ENCODE peak calls at places on chromosomes 5 and 9, in eight cellular contexts. One of them, this sample, is unnamed.

GRCh38 chr5:1009359-1010180 is 968 bp downstream of the NKD2 start:
- DNase-seq in non-pigmented ciliary epithelial cell: no peak
- DNase-seq in stimulated activated CD4-positive, alpha-beta T cell treated with anti-CD3 and anti-CD28 coated beads, Interleukin-2, amount 100 ng/mL, for 4 hours: no peak
- DNase-seq in IMR-90: no peak
- DNase-seq in NCI-H1930: no peak
- DNase-seq in mucosa of gallbladder: no peak
- DNase-seq in NCI-H1092 treated with DMSO at 0.1 percent for 48 hours: no peak
- DNase-seq in heart right ventricle: no peak
- DNase-seq in this sample: no peak

GRCh38 chr5:115530426-115530825 is 14.1 kb downstream of the FEM1C start:
- DNase-seq in non-pigmented ciliary epithelial cell: no peak
- DNase-seq in stimulated activated CD4-positive, alpha-beta T cell treated with anti-CD3 and anti-CD28 coated beads, Interleukin-2, amount 100 ng/mL, for 4 hours: no peak
- DNase-seq in IMR-90: no peak
- DNase-seq in NCI-H1930: no peak
- DNase-seq in mucosa of gallbladder: no peak
- DNase-seq in NCI-H1092 treated with DMSO at 0.1 percent for 48 hours: no peak
- DNase-seq in heart right ventricle: no peak
- DNase-seq in this sample: no peak

GRCh38 chr5:143717400-143717799 is 94.6 kb upstream of the HMHB1 start:
- DNase-seq in non-pigmented ciliary epithelial cell: peak
- DNase-seq in stimulated activated CD4-positive, alpha-beta T cell treated with anti-CD3 and anti-CD28 coated beads, Interleukin-2, amount 100 ng/mL, for 4 hours: no peak
- DNase-seq in IMR-90: peak
- DNase-seq in NCI-H1930: no peak
- DNase-seq in mucosa of gallbladder: no peak
- DNase-seq in NCI-H1092 treated with DMSO at 0.1 percent for 48 hours: no peak
- DNase-seq in heart right ventricle: no peak
- DNase-seq in this sample: peak

GRCh38 chr9:14275331-14275730 is 38.6 kb downstream of the NFIB start:
- DNase-seq in non-pigmented ciliary epithelial cell: no peak
- DNase-seq in stimulated activated CD4-positive, alpha-beta T cell treated with anti-CD3 and anti-CD28 coated beads, Interleukin-2, amount 100 ng/mL, for 4 hours: no peak
- DNase-seq in IMR-90: no peak
- DNase-seq in NCI-H1930: no peak
- DNase-seq in mucosa of gallbladder: no peak
- DNase-seq in NCI-H1092 treated with DMSO at 0.1 percent for 48 hours: no peak
- DNase-seq in heart right ventricle: no peak
- DNase-seq in this sample: no peak

GRCh38 chr5:39420482-39421145 is 4.2 kb downstream of the DAB2 start:
- DNase-seq in non-pigmented ciliary epithelial cell: no peak
- DNase-seq in stimulated activated CD4-positive, alpha-beta T cell treated with anti-CD3 and anti-CD28 coated beads, Interleukin-2, amount 100 ng/mL, for 4 hours: no peak
- DNase-seq in IMR-90: peak
- DNase-seq in NCI-H1930: no peak
- DNase-seq in mucosa of gallbladder: peak
- DNase-seq in NCI-H1092 treated with DMSO at 0.1 percent for 48 hours: no peak
- DNase-seq in heart right ventricle: peak
- DNase-seq in this sample: peak

GRCh38 chr5:67257500-67257899 is 60.9 kb upstream of the CD180 start:
- DNase-seq in non-pigmented ciliary epithelial cell: no peak
- DNase-seq in stimulated activated CD4-positive, alpha-beta T cell treated with anti-CD3 and anti-CD28 coated beads, Interleukin-2, amount 100 ng/mL, for 4 hours: no peak
- DNase-seq in IMR-90: no peak
- DNase-seq in NCI-H1930: no peak
- DNase-seq in mucosa of gallbladder: no peak
- DNase-seq in NCI-H1092 treated with DMSO at 0.1 percent for 48 hours: no peak
- DNase-seq in heart right ventricle: no peak
- DNase-seq in this sample: no peak

GRCh38 chr5:76781775-76782174 is 37.1 kb upstream of the F2RL1 start:
- DNase-seq in non-pigmented ciliary epithelial cell: no peak
- DNase-seq in stimulated activated CD4-positive, alpha-beta T cell treated with anti-CD3 and anti-CD28 coated beads, Interleukin-2, amount 100 ng/mL, for 4 hours: no peak
- DNase-seq in IMR-90: no peak
- DNase-seq in NCI-H1930: no peak
- DNase-seq in mucosa of gallbladder: no peak
- DNase-seq in NCI-H1092 treated with DMSO at 0.1 percent for 48 hours: no peak
- DNase-seq in heart right ventricle: no peak
- DNase-seq in this sample: no peak

GRCh38 chr5:2133080-2133479 is 250.4 kb upstream of the IRX4 start:
- DNase-seq in non-pigmented ciliary epithelial cell: no peak
- DNase-seq in stimulated activated CD4-positive, alpha-beta T cell treated with anti-CD3 and anti-CD28 coated beads, Interleukin-2, amount 100 ng/mL, for 4 hours: no peak
- DNase-seq in IMR-90: no peak
- DNase-seq in NCI-H1930: no peak
- DNase-seq in mucosa of gallbladder: no peak
- DNase-seq in NCI-H1092 treated with DMSO at 0.1 percent for 48 hours: no peak
- DNase-seq in heart right ventricle: no peak
- DNase-seq in this sample: no peak

GRCh38 chr5:148645527-148645926 is 8.8 kb downstream of the HTR4 start:
- DNase-seq in non-pigmented ciliary epithelial cell: no peak
- DNase-seq in stimulated activated CD4-positive, alpha-beta T cell treated with anti-CD3 and anti-CD28 coated beads, Interleukin-2, amount 100 ng/mL, for 4 hours: no peak
- DNase-seq in IMR-90: no peak
- DNase-seq in NCI-H1930: no peak
- DNase-seq in mucosa of gallbladder: no peak
- DNase-seq in NCI-H1092 treated with DMSO at 0.1 percent for 48 hours: no peak
- DNase-seq in heart right ventricle: no peak
- DNase-seq in this sample: no peak

GRCh38 chr9:86097510-86098224 is 1.7 kb downstream of the GOLM1 start:
- DNase-seq in non-pigmented ciliary epithelial cell: no peak
- DNase-seq in stimulated activated CD4-positive, alpha-beta T cell treated with anti-CD3 and anti-CD28 coated beads, Interleukin-2, amount 100 ng/mL, for 4 hours: no peak
- DNase-seq in IMR-90: no peak
- DNase-seq in NCI-H1930: no peak
- DNase-seq in mucosa of gallbladder: no peak
- DNase-seq in NCI-H1092 treated with DMSO at 0.1 percent for 48 hours: no peak
- DNase-seq in heart right ventricle: no peak
- DNase-seq in this sample: no peak

GRCh38 chr9:97474373-97474925 is 27.0 kb upstream of the TMOD1 start:
- DNase-seq in non-pigmented ciliary epithelial cell: no peak
- DNase-seq in stimulated activated CD4-positive, alpha-beta T cell treated with anti-CD3 and anti-CD28 coated beads, Interleukin-2, amount 100 ng/mL, for 4 hours: no peak
- DNase-seq in IMR-90: peak
- DNase-seq in NCI-H1930: no peak
- DNase-seq in mucosa of gallbladder: no peak
- DNase-seq in NCI-H1092 treated with DMSO at 0.1 percent for 48 hours: no peak
- DNase-seq in heart right ventricle: no peak
- DNase-seq in this sample: no peak

GRCh38 chr5:63963080-63963735 is 963 bp upstream of the HTR1A start:
- DNase-seq in non-pigmented ciliary epithelial cell: peak
- DNase-seq in stimulated activated CD4-positive, alpha-beta T cell treated with anti-CD3 and anti-CD28 coated beads, Interleukin-2, amount 100 ng/mL, for 4 hours: no peak
- DNase-seq in IMR-90: peak
- DNase-seq in NCI-H1930: peak
- DNase-seq in mucosa of gallbladder: peak
- DNase-seq in NCI-H1092 treated with DMSO at 0.1 percent for 48 hours: peak
- DNase-seq in heart right ventricle: peak
- DNase-seq in this sample: peak

GRCh38 chr9:73807956-73808355 is 656.3 kb downstream of the ANXA1 start:
- DNase-seq in non-pigmented ciliary epithelial cell: peak
- DNase-seq in stimulated activated CD4-positive, alpha-beta T cell treated with anti-CD3 and anti-CD28 coated beads, Interleukin-2, amount 100 ng/mL, for 4 hours: no peak
- DNase-seq in IMR-90: no peak
- DNase-seq in NCI-H1930: no peak
- DNase-seq in mucosa of gallbladder: no peak
- DNase-seq in NCI-H1092 treated with DMSO at 0.1 percent for 48 hours: no peak
- DNase-seq in heart right ventricle: no peak
- DNase-seq in this sample: no peak